ENCODE peak calls at places on chromosome 2, in four cellular contexts. A is T-helper 2 cell; T is stimulated activated CD4-positive, alpha-beta T cell treated with anti-CD3 and anti-CD28 coated beads, Interleukin-2, amount 100 ng/mL, for 48 hours; I is anterior cingulate cortex. J is an unnamed sample.

GRCh38 chr2:30979822-30980245 is 158.4 kb downstream of the GALNT14 start:
- DNase-seq in T (no peak), I (no peak), A (no peak), J (no peak)

GRCh38 chr2:224034027-224034426 is 5.1 kb downstream of the SERPINE2 start:
- DNase-seq in I (no peak), A (no peak), T (no peak), J (no peak)

GRCh38 chr2:209383212-209383611 is 40.6 kb upstream of the MAP2 start:
- DNase-seq in I (no peak), A (no peak), T (no peak), J (no peak)

GRCh38 chr2:29573602-29574001 is 347.8 kb downstream of the ALK start:
- DNase-seq in I (no peak), T (no peak), A (no peak), J (no peak)

GRCh38 chr2:120456867-120457266 is 110.9 kb downstream of the INHBB start:
- DNase-seq in I (no peak), T (no peak), A (no peak), J (no peak)

GRCh38 chr2:138964413-138964812 is 184.2 kb upstream of the NXPH2 start:
- DNase-seq in A (no peak), T (no peak), I (no peak), J (no peak)

GRCh38 chr2:16613475-16613874 is 52.2 kb downstream of the CYRIA start:
- DNase-seq in I (no peak), A (no peak), T (no peak), J (peak)

GRCh38 chr2:88903744-88904353 is 212.4 kb downstream of the RPIA start:
- DNase-seq in T (peak), A (no peak), I (no peak), J (peak)

GRCh38 chr2:212180684-212181083 is 357.9 kb downstream of the ERBB4 start:
- DNase-seq in A (no peak), I (no peak), T (no peak), J (no peak)

GRCh38 chr2:43169091-43169936 is 57.1 kb downstream of the ZFP36L2 start:
- DNase-seq in A (no peak), T (no peak), I (no peak), J (peak)

GRCh38 chr2:235533203-235533602 is 39.4 kb downstream of the AGAP1 start:
- DNase-seq in T (no peak), A (no peak), I (no peak), J (no peak)

GRCh38 chr2:45653584-45653983 is 2.1 kb downstream of the PRKCE start:
- DNase-seq in I (no peak), T (no peak), A (no peak), J (no peak)

GRCh38 chr2:73075477-73076373 is 4.2 kb upstream of the SFXN5 start:
- DNase-seq in T (no peak), I (peak), A (no peak), J (no peak)

GRCh38 chr2:203870942-203871341 is 3.4 kb downstream of the CTLA4 start:
- DNase-seq in T (no peak), A (no peak), I (no peak), J (no peak)

GRCh38 chr2:86229221-86229620 is 30.0 kb downstream of the MRPL35 start:
- DNase-seq in I (no peak), T (no peak), A (no peak), J (no peak)

GRCh38 chr2:186757009-186757408 is 63.1 kb downstream of the FAM171B start:
- DNase-seq in A (no peak), T (no peak), I (no peak), J (no peak)

GRCh38 chr2:188963738-188964137 is 10.4 kb upstream of the COL3A1 start:
- DNase-seq in I (no peak), A (no peak), T (no peak), J (no peak)

GRCh38 chr2:118699816-118700215 is 147.6 kb downstream of the EN1 start:
- DNase-seq in A (no peak), I (no peak), T (no peak), J (no peak)

GRCh38 chr2:204871246-204871953 is 326.1 kb downstream of the PARD3B start:
- DNase-seq in I (no peak), A (no peak), T (no peak), J (peak)

GRCh38 chr2:100285691-100286090 is 36.6 kb downstream of the LONRF2 start:
- DNase-seq in I (no peak), T (no peak), A (no peak), J (no peak)

GRCh38 chr2:216413882-216414281 is 1.6 kb downstream of the SMARCAL1 start:
- DNase-seq in T (no peak), I (no peak), A (no peak), J (no peak)

GRCh38 chr2:196354186-196354585 is 182.8 kb upstream of the STK17B start:
- DNase-seq in A (no peak), T (no peak), I (no peak), J (no peak)

GRCh38 chr2:158667567-158667966 is 127.5 kb upstream of the DAPL1 start:
- DNase-seq in I (no peak), A (no peak), T (no peak), J (no peak)

GRCh38 chr2:218982312-218983262 is 2.4 kb downstream of the FEV start:
- DNase-seq in A (no peak), I (no peak), T (no peak), J (no peak)

GRCh38 chr2:45845566-45845965 is 194.1 kb downstream of the PRKCE start:
- DNase-seq in I (no peak), A (no peak), T (no peak), J (no peak)

GRCh38 chr2:234974501-234975385 is 22.9 kb downstream of the SH3BP4 start:
- DNase-seq in A (no peak), I (peak), T (no peak), J (no peak)

GRCh38 chr2:200467806-200468686 is 41.8 kb downstream of the KCTD18 start:
- DNase-seq in A (no peak), T (no peak), I (no peak), J (no peak)

GRCh38 chr2:133072837-133073694 is 403.1 kb upstream of the LYPD1 start:
- DNase-seq in I (no peak), T (no peak), A (no peak), J (no peak)

GRCh38 chr2:96806468-96807126 is 9.5 kb upstream of the CNNM3 start:
- DNase-seq in A (no peak), I (no peak), T (no peak), J (no peak)

GRCh38 chr2:221676566-221677172 is 104.6 kb upstream of the EPHA4 start:
- DNase-seq in I (no peak), A (no peak), T (no peak), J (no peak)

GRCh38 chr2:121617042-121617599 is 32.1 kb downstream of the CLASP1 start:
- DNase-seq in A (no peak), I (no peak), T (no peak), J (no peak)